ENCODE peak calls at places on chromosomes 6 and 20, in eight cellular contexts. W, B, F, D, U, R, X and V are unnamed samples.

GRCh38 chr6:34511214-34511922 is 44.8 kb downstream of the SPDEF start:
- DNase-seq in W (no peak), B (no peak), F (no peak), D (no peak), U (no peak), R (no peak), X (no peak), V (no peak)

GRCh38 chr6:104580452-104580851 is 279.3 kb downstream of the HACE1 start:
- DNase-seq in W (no peak), B (no peak), F (no peak), D (no peak), U (no peak), R (no peak), X (no peak), V (no peak)

GRCh38 chr20:16369441-16369840 is 203.8 kb downstream of the KIF16B start:
- DNase-seq in W (no peak), B (no peak), F (no peak), D (no peak), U (no peak), R (no peak), X (no peak), V (no peak)

GRCh38 chr20:13212750-13213149 is 8.3 kb upstream of the ISM1 start:
- DNase-seq in W (no peak), B (no peak), F (peak; percentile 42), D (no peak), U (no peak), R (no peak), X (no peak), V (peak; percentile 71)

GRCh38 chr6:7463785-7464184 is 74.2 kb downstream of the RIOK1 start:
- DNase-seq in W (no peak), B (no peak), F (no peak), D (no peak), U (no peak), R (no peak), X (no peak), V (no peak)

GRCh38 chr6:39365281-39366074 is 43.0 kb upstream of the KCNK16 start:
- DNase-seq in W (no peak), B (no peak), F (peak; percentile 39), D (no peak), U (no peak), R (no peak), X (no peak), V (no peak)

GRCh38 chr20:32168184-32168910 is 39.2 kb downstream of the PLAGL2 start:
- DNase-seq in W (no peak), B (no peak), F (no peak), D (no peak), U (no peak), R (no peak), X (no peak), V (no peak)

GRCh38 chr20:8152183-8152582 is 20.1 kb downstream of the PLCB1 start:
- DNase-seq in W (no peak), B (no peak), F (peak; percentile 58), D (no peak), U (no peak), R (no peak), X (no peak), V (peak; percentile 8)

GRCh38 chr6:42978487-42978792 is 541 bp downstream of the PEX6 start:
- DNase-seq in W (no peak), B (no peak), F (no peak), D (no peak), U (peak; percentile 27), R (no peak), X (no peak), V (no peak)

GRCh38 chr20:48771542-48771941 is 56.3 kb downstream of the PREX1 start:
- DNase-seq in W (peak; percentile 88), B (no peak), F (peak; percentile 90), D (no peak), U (no peak), R (no peak), X (no peak), V (peak; percentile 89)